ENCODE peak calls at places on chromosomes 7 and 10, in seven cellular contexts. G is IMR-90, C is small intestine, T is adrenal gland, V is GM12878, D is PC-9, R is left ventricle myocardium inferior. B is an unnamed sample.

GRCh38 chr10:96043895-96044580 is 655 bp downstream of the CCNJ start:
- DNase-seq in V (no peak), T (peak), D (peak), G (peak), R (peak), C (peak), B (peak)

GRCh38 chr10:25865267-25865666 is 68.8 kb upstream of the MYO3A start:
- DNase-seq in R (no peak), D (no peak), T (no peak), G (no peak), C (no peak), V (no peak), B (no peak)

GRCh38 chr10:43679509-43679908 is 30.8 kb upstream of the ZNF32 start:
- DNase-seq in D (no peak), V (no peak), G (no peak), R (peak), C (no peak), T (peak), B (peak)

GRCh38 chr7:36651404-36651803 is 72.9 kb downstream of the AOAH start:
- DNase-seq in G (peak), D (no peak), V (no peak), T (no peak), C (peak), R (no peak), B (no peak)

GRCh38 chr10:35369049-35369760 is 32.9 kb downstream of the CCNY start:
- DNase-seq in G (peak), C (peak), D (no peak), V (no peak), T (peak), R (no peak), B (no peak)

GRCh38 chr10:99429521-99430095 is 816 bp downstream of the GOT1 start:
- DNase-seq in G (no peak), T (no peak), V (no peak), D (no peak), C (no peak), R (no peak), B (no peak)

GRCh38 chr10:74056081-74056818 is 58.3 kb downstream of the VCL start:
- DNase-seq in C (peak), R (no peak), D (peak), V (peak), G (peak), T (peak), B (no peak)

GRCh38 chr7:13217762-13218161 is 530.3 kb downstream of the ARL4A start:
- DNase-seq in T (no peak), V (no peak), R (no peak), C (no peak), G (no peak), D (no peak), B (no peak)

GRCh38 chr7:7129381-7129780 is 53.0 kb upstream of the C1GALT1 start:
- DNase-seq in G (no peak), R (no peak), D (no peak), C (no peak), V (no peak), T (no peak), B (no peak)

GRCh38 chr10:116470768-116471415 is 43.2 kb downstream of the PNLIPRP3 start:
- DNase-seq in C (peak), G (no peak), V (no peak), R (no peak), T (no peak), D (peak), B (no peak)

GRCh38 chr10:44863344-44864041 is 47.6 kb upstream of the TMEM72 start:
- DNase-seq in T (no peak), G (no peak), V (no peak), R (no peak), C (no peak), D (no peak), B (no peak)

GRCh38 chr10:116961305-116962251 is 43.4 kb downstream of the SHTN1 start:
- DNase-seq in G (no peak), C (no peak), D (no peak), R (no peak), T (no peak), V (no peak), B (no peak)

GRCh38 chr7:97973206-97973658 is 16.8 kb downstream of the OCM2 start:
- DNase-seq in C (no peak), T (no peak), D (no peak), R (no peak), G (no peak), V (no peak), B (no peak)

GRCh38 chr7:83271212-83272099 is 108.8 kb upstream of the PCLO start:
- DNase-seq in D (no peak), V (no peak), R (no peak), G (peak), T (peak), C (peak), B (no peak)

GRCh38 chr10:6035926-6036575 is 26.1 kb downstream of the IL2RA start:
- DNase-seq in R (no peak), T (no peak), D (no peak), C (no peak), G (no peak), V (no peak), B (no peak)

GRCh38 chr7:45984386-45985295 is 63.6 kb upstream of the IGFBP3 start:
- DNase-seq in G (no peak), T (no peak), R (no peak), V (no peak), C (peak), D (peak), B (no peak)

GRCh38 chr7:105268511-105269392 is 120.0 kb downstream of the SRPK2 start:
- DNase-seq in R (no peak), D (no peak), C (peak), T (peak), G (peak), V (no peak), B (no peak)

GRCh38 chr7:38907066-38907465 is 1.9 kb downstream of the VPS41 start:
- DNase-seq in V (no peak), C (no peak), D (no peak), T (no peak), G (no peak), R (no peak), B (no peak)

GRCh38 chr7:87059525-87060287 is at the start of gene ELAPOR2:
- DNase-seq in C (peak), G (peak), D (peak), R (peak), V (peak), T (peak), B (peak)

GRCh38 chr10:87503892-87504291 is 801 bp upstream of the MINPP1 start:
- DNase-seq in R (no peak), T (no peak), C (peak), G (peak), D (no peak), V (no peak), B (no peak)

GRCh38 chr10:45181483-45181882 is 133.9 kb downstream of the OR13A1 start:
- DNase-seq in T (no peak), V (no peak), D (no peak), R (no peak), C (no peak), G (peak), B (no peak)

GRCh38 chr7:85010306-85010705 is 176.6 kb downstream of the SEMA3D start:
- DNase-seq in T (no peak), G (no peak), V (no peak), D (no peak), R (no peak), C (no peak), B (no peak)

GRCh38 chr7:128890306-128891109 is 20.0 kb downstream of the KCP start:
- DNase-seq in C (peak), G (no peak), V (no peak), D (peak), R (no peak), T (no peak), B (no peak)

GRCh38 chr10:75718996-75719395 is 287.6 kb downstream of the LRMDA start:
- DNase-seq in G (no peak), R (no peak), D (no peak), T (no peak), C (no peak), V (no peak), B (no peak)

DNA sequence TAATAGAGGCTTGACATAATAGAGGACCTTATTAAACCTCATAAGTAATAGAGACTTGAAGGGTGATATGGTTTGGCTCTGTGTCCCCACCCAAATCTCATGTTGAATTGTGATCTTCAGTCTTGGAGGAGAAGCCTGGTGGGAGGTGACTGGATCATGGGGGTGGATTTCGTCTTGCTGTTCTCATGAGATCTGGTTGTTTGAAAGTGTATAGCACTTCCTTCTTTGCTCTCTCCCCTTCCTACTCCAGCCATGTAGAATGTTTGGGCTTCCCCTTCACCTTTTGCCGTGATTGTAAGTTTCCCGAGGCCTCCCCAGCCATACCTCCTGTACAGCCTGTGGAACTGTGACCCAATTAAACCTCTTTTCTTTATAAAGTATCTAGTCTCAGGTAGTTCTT is 8.6 kb downstream of the KIFBP start:
- DNase-seq in D (no peak), R (no peak), T (no peak), G (no peak), V (no peak), C (no peak), B (no peak)
- H3K27ac ChIP-seq in D (no peak), R (peak), T (no peak), G (no peak), V (peak), C (peak), B (no peak)

GRCh38 chr7:44984478-44984758 is 5.6 kb upstream of the MYO1G start:
- DNase-seq in R (no peak), V (no peak), G (no peak), T (no peak), C (no peak), D (no peak), B (no peak)
- H3K27ac ChIP-seq in R (no peak), V (peak), G (no peak), T (peak), C (no peak), D (peak), B (no peak)

GRCh38 chr10:126234630-126235029 is 153.6 kb downstream of the ADAM12 start:
- DNase-seq in C (no peak), D (no peak), R (no peak), T (no peak), G (no peak), V (no peak), B (no peak)
- H3K27ac ChIP-seq in C (no peak), D (no peak), R (no peak), T (no peak), G (no peak), V (no peak), B (no peak)

GRCh38 chr7:55533050-55533728 is 39.1 kb downstream of the VOPP1 start:
- DNase-seq in G (peak), D (no peak), C (peak), R (no peak), V (peak), T (no peak), B (no peak)

GRCh38 chr7:55534262-55534915 is 37.9 kb downstream of the VOPP1 start:
- DNase-seq in G (peak), C (no peak), R (no peak), D (peak), T (no peak), V (peak), B (peak)

GRCh38 chr7:55534916-55535636 is 37.2 kb downstream of the VOPP1 start:
- DNase-seq in C (no peak), D (no peak), T (no peak), R (no peak), G (no peak), V (no peak), B (no peak)

GRCh38 chr7:55533729-55534080 is 38.6 kb downstream of the VOPP1 start:
- DNase-seq in R (no peak), C (no peak), V (no peak), G (no peak), T (no peak), D (no peak), B (no peak)

GRCh38 chr7:55532150-55532917 is 40.0 kb downstream of the VOPP1 start:
- DNase-seq in D (no peak), R (no peak), T (no peak), G (no peak), C (no peak), V (peak), B (no peak)
- H3K27ac ChIP-seq in D (peak), R (no peak), T (peak), G (no peak), C (peak), V (peak), B (no peak)

GRCh38 chr10:71548494-71548846 is 151.8 kb downstream of the CDH23 start:
- DNase-seq in D (no peak), G (peak), R (no peak), C (peak), T (no peak), V (no peak), B (no peak)

GRCh38 chr10:71546220-71546619 is 149.5 kb downstream of the CDH23 start:
- DNase-seq in T (no peak), G (no peak), D (no peak), V (no peak), C (no peak), R (no peak), B (no peak)

GRCh38 chr10:71545001-71545400 is 148.3 kb downstream of the CDH23 start:
- DNase-seq in R (no peak), V (no peak), T (no peak), D (no peak), G (no peak), C (no peak), B (no peak)

GRCh38 chr10:71547841-71548493 is 151.2 kb downstream of the CDH23 start:
- DNase-seq in R (peak), T (peak), G (peak), C (no peak), V (no peak), D (no peak), B (peak)

GRCh38 chr10:71547290-71547689 is 150.6 kb downstream of the CDH23 start:
- DNase-seq in T (no peak), D (no peak), V (no peak), G (no peak), C (no peak), R (no peak), B (no peak)
- H3K27ac ChIP-seq in T (peak), D (no peak), V (no peak), G (no peak), C (no peak), R (peak), B (no peak)

DNA sequence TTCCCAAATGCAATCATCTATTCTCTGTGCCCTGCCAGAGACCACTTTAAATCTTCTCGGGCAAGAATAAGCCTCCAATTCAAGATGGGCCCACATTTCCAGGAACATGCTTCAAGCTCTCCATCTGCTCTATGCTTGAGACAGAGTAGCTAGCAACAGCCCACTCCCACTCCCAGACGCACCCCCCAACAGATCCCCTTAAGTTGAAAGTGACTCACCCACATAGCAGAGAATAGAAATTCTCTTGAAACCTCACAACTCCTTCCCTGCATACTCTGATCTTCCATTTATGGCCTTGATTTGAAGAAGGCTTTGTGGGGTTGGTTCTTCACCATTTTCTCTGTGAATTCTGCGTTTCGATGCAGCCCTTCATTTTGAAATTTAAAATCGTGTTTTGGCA is 604.0 kb downstream of the INHBA start:
- DNase-seq in D (no peak), R (no peak), C (no peak), V (no peak), G (no peak), T (no peak), B (no peak)
- H3K27ac ChIP-seq in D (no peak), R (no peak), C (no peak), V (no peak), G (no peak), T (no peak), B (no peak)

GRCh38 chr7:16978358-16979244 is 96.8 kb upstream of the AGR3 start:
- DNase-seq in V (no peak), T (no peak), D (peak), R (no peak), C (no peak), G (peak), B (no peak)
- H3K27ac ChIP-seq in V (no peak), T (no peak), D (peak), R (peak), C (peak), G (peak), B (no peak)

GRCh38 chr10:133143200-133143533 is 16.9 kb upstream of the KNDC1 start:
- DNase-seq in D (no peak), V (no peak), C (no peak), R (peak), G (no peak), T (no peak), B (no peak)
- H3K27ac ChIP-seq in D (no peak), V (no peak), C (no peak), R (no peak), G (no peak), T (no peak), B (no peak)

GRCh38 chr10:92593553-92594046 is 670 bp downstream of the KIF11 start:
- DNase-seq in C (no peak), G (no peak), D (no peak), R (no peak), T (no peak), V (no peak), B (no peak)
- H3K27ac ChIP-seq in C (peak), G (peak), D (peak), R (no peak), T (no peak), V (peak), B (no peak)